ENCODE peak calls at places on chromosomes 12 and 14, in four cellular contexts. W is heart left ventricle, E is uterus, V is PC-9. P is an unnamed sample.

GRCh38 chr14:52926994-52927393 is 23.9 kb downstream of the FERMT2 start:
- DNase-seq in V (no peak), W (no peak), E (no peak), P (no peak)

GRCh38 chr14:47262801-47263200 is 412.6 kb downstream of the MDGA2 start:
- DNase-seq in V (no peak), E (no peak), W (no peak), P (no peak)

GRCh38 chr12:63294327-63294632 is 143.3 kb upstream of the AVPR1A start:
- DNase-seq in W (no peak), V (peak; percentile 33), E (no peak), P (no peak)

GRCh38 chr12:124497658-124498057 is 69.8 kb downstream of the NCOR2 start:
- DNase-seq in E (no peak), V (no peak), W (peak; percentile 92), P (no peak)

GRCh38 chr12:72453079-72453478 is 180.9 kb downstream of the TRHDE start:
- DNase-seq in V (no peak), E (no peak), W (no peak), P (no peak)

GRCh38 chr12:111201036-111201435 is 167.9 kb downstream of the PHETA1 start:
- DNase-seq in V (no peak), E (no peak), W (no peak), P (no peak)

GRCh38 chr12:40697566-40698257 is 5.5 kb downstream of the CNTN1 start:
- DNase-seq in W (no peak), E (no peak), V (no peak), P (no peak)

GRCh38 chr12:4274960-4275868 is 1.7 kb downstream of the CCND2 start:
- DNase-seq in V (no peak), E (peak; percentile 36), W (no peak), P (peak; percentile 28)

GRCh38 chr12:108232565-108232964 is 103.5 kb downstream of the WSCD2 start:
- DNase-seq in V (no peak), W (no peak), E (no peak), P (no peak)

GRCh38 chr12:75813066-75813465 is 218.5 kb downstream of the PHLDA1 start:
- DNase-seq in V (no peak), W (no peak), E (no peak), P (no peak)

GRCh38 chr14:38808734-38809455 is 294.1 kb downstream of the SEC23A start:
- DNase-seq in W (no peak), E (no peak), V (peak; percentile 77), P (peak; percentile 89)

GRCh38 chr14:55411426-55412389 is at the start of gene ATG14:
- DNase-seq in W (peak; percentile 88), E (peak; percentile 87), V (peak; percentile 74), P (peak; percentile 92)

GRCh38 chr14:22671622-22672021 is 27.5 kb upstream of the OR6J1 start:
- DNase-seq in V (no peak), E (no peak), W (no peak), P (no peak)

GRCh38 chr12:99505805-99506204 is 141.7 kb upstream of the GARIN6 start:
- DNase-seq in V (no peak), E (no peak), W (no peak), P (no peak)

GRCh38 chr14:55416866-55417265 is 5.2 kb upstream of the ATG14 start:
- DNase-seq in V (peak; percentile 9), E (no peak), W (no peak), P (no peak)

GRCh38 chr12:57888407-57889157 is 42.1 kb upstream of the CTDSP2 start:
- DNase-seq in V (peak; percentile 55), E (peak; percentile 67), W (peak; percentile 58), P (peak; percentile 84)

GRCh38 chr12:62248873-62249272 is 11.3 kb upstream of the USP15 start:
- DNase-seq in V (no peak), W (no peak), E (no peak), P (no peak)

GRCh38 chr12:67630373-67631088 is 18.0 kb upstream of the DYRK2 start:
- DNase-seq in W (peak; percentile 47), V (peak; percentile 14), E (peak; percentile 15), P (peak; percentile 54)

GRCh38 chr12:75635606-75636444 is 124.4 kb upstream of the KRR1 start:
- DNase-seq in V (no peak), E (no peak), W (no peak), P (no peak)

GRCh38 chr14:53368714-53369191 is 215.6 kb upstream of the DDHD1 start:
- DNase-seq in V (no peak), E (no peak), W (no peak), P (no peak)

GRCh38 chr12:76996983-76997382 is 68.4 kb downstream of the E2F7 start:
- DNase-seq in E (no peak), W (no peak), V (no peak), P (no peak)

GRCh38 chr12:115155665-115156645 is 472.0 kb upstream of the TBX3 start:
- DNase-seq in E (no peak), V (no peak), W (no peak), P (no peak)

GRCh38 chr12:2287589-2287988 is 234.8 kb downstream of the CACNA1C start:
- DNase-seq in E (no peak), V (no peak), W (no peak), P (no peak)

GRCh38 chr14:103023881-103024473 is 33.4 kb downstream of the CDC42BPB start:
- DNase-seq in E (no peak), V (no peak), W (peak; percentile 69), P (no peak)

DNA sequence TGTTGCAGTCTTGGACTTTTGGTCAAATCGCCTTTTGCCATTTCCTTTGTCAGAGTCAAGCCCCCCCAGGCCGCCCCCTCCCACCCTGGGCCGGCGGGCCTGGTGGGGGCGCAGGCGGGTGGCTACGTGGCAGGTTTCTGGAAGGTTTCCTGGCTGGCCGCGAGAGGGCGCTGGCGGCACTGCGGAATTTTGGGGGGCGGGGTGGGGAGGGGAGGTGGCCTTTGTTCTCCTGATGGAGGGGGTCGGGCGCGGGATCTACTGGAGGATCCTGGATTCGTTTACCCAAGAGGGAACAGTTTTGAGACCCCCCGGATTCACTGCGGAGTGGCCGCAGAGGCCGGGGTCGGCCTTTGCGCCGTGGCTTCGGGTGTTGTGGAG is 1.2 kb downstream of the MEG3 start:
- DNase-seq in E (no peak), V (no peak), W (no peak), P (no peak)
- TF ChIP-seq CTCF in E (peak; percentile 42), V (no peak), W (peak; percentile 21), P (no peak)

DNA sequence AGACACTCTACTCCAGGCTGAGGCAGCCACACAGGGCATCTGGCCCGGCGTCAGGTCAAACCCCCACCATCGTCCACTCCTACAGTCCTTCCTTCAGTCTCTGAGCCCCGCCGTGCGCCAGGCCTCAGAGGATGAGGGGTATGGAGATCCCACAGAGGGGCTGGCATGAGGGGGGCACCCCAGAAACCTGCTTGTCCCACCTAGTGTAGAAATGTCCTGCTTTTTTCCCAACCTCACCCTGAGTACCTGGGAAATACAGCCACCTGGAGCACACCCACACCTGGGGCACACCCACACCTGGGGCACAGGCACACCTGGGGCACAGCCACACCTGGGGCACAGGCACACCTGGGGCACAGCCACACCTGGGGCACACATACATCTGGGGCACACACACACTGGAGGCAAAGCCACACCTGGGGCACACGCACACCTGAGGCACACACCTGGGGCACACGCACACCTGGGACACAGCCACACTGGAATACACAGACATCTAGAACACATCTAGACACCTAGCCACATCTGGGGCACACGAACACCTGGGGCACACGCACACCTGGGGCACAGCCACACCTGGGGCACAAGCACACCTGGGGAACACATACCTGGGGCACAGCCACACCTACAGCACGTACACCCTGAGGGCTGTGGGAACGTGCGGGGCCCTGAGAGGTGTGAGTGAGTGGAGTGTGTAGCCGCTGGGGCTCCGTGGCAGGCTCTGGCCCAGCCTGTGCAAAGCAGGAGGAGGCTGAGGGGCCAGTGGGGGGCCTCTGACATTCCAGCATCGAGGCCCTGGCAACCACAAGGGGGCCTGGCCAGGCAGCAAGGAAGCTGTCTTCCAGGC is 18.4 kb downstream of the AKT1 start:
- DNase-seq in W (no peak), E (no peak), V (no peak), P (no peak)
- TF ChIP-seq CTCF in W (no peak), E (no peak), V (no peak), P (no peak)

GRCh38 chr12:95963104-95963503 is 20.0 kb downstream of the AMDHD1 start:
- DNase-seq in V (no peak), E (no peak), W (no peak), P (no peak)
- TF ChIP-seq CTCF in V (no peak), E (no peak), W (no peak), P (no peak)

DNA sequence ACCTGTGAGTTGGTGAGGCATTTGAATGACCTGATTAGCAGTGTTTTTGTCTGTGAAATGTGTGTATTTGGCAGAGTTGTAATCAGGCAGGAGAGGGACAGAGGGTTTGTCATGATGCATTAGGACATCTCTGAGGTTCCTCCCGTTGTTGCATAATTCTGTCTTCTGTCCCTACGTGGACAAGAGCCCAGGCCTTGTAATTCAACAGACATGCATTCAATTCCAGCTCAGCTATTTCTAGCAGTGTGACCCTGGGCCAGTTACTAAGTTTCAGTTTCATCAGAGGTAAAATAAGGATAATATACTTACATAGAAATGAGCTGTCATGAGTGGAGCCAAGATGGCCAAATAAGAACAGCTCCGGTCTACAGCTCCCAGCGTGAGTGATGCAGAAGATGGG is 208.6 kb downstream of the SLC38A4 start:
- DNase-seq in V (no peak), W (peak; percentile 54), E (peak; percentile 60), P (no peak)
- TF ChIP-seq CTCF in V (no peak), W (no peak), E (no peak), P (no peak)

DNA sequence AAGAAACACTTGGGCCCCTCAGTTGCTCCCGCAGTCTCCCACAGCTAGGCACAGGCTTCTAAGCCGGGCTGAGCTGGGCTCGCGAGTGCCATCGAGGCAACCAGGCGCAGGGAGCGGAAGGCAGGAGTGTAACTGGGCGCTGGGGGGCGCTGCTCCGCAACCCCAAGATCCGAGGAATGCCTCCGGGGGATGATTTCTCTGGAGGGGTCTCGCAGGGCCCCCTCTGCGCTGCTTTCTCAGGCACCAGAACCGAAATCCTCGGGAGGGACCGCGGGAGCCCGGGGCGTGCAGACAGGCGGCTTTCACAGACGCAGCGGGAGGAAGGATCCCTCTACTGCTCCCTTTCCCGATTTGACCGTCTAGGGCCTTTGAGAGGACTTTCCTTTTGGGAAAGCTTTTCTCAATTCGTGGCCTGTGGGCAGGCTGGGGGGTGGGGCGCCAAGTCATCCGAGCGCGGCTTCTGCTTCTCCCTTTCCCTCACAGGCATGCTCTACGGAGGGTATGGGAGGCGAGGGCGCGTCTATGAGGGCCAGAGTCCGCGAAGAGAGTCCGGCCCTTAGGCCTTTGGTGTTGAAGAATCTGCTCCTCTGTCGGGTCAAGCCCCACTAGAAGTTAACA is 4.3 kb upstream of the NKX2-1 start:
- DNase-seq in E (no peak), V (no peak), W (no peak), P (no peak)
- TF ChIP-seq CTCF in E (no peak), V (no peak), W (no peak), P (no peak)

GRCh38 chr14:23984891-23985607 is 3.7 kb upstream of the DHRS4L2 start:
- DNase-seq in E (peak; percentile 54), V (no peak), W (peak; percentile 36), P (no peak)
- TF ChIP-seq CTCF in E (no peak), V (no peak), W (no peak), P (no peak)

DNA sequence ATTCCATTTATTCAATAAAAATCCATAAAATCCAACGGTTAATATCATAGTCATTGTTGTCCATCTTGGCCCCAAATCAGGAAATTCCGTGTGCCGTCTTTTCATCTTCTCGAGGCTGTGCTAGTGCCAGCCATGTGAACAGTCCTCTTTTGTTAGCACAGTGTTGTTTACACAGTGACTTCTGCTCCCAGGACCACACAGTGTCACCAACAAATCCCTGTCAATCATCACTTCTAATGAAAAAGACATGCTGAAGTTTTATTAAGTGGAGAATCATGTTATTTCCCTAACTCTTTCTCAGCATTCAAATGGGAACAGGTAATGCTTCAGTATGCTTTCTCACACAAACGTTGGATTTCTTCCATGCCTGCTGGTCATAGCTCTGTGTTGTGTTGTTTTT is 1.9 kb upstream of the SLCO1A2 start:
- DNase-seq in V (no peak), W (no peak), E (no peak), P (no peak)
- TF ChIP-seq CTCF in V (no peak), W (no peak), E (no peak), P (no peak)

P was measured in colonic mucosa.